ENCODE peak calls at places on chromosomes 4 and X, in nine cellular contexts. L is lower leg skin, F is tibial artery, B is LNCaP clone FGC, Z is neural progenitor cell, P is retinal pigment epithelial cell, X is cardiac fibroblast, A is heart left ventricle, Q is foreskin fibroblast. S is an unnamed sample.

GRCh38 chr4:106222548-106222947 is 93.5 kb downstream of the TBCK start:
- DNase-seq in Z (no peak), A (no peak), B (no peak), X (no peak), P (no peak), L (no peak), Q (no peak), F (no peak), S (no peak)

GRCh38 chr4:142801966-142802365 is 44.1 kb downstream of the INPP4B start:
- DNase-seq in L (peak; percentile 22), X (no peak), A (no peak), F (no peak), B (no peak), P (no peak), Z (no peak), Q (no peak), S (no peak)

GRCh38 chr4:98828801-98829200 is 100.1 kb downstream of the EIF4E start:
- DNase-seq in Z (peak; percentile 45), P (no peak), Q (peak; percentile 18), L (no peak), F (no peak), A (no peak), B (peak; percentile 21), X (peak; percentile 8), S (no peak)

GRCh38 chrX:134601240-134601639 is 57.0 kb downstream of the PLAC1 start:
- DNase-seq in X (peak; percentile 33), Z (no peak), A (no peak), B (no peak), P (no peak), Q (peak; percentile 58), L (no peak), F (no peak), S (peak; percentile 45)

GRCh38 chr4:51885371-51885770 is 42.4 kb downstream of the DCUN1D4 start:
- DNase-seq in B (no peak), X (peak; percentile 59), A (no peak), F (no peak), L (no peak), Q (peak; percentile 45), P (peak; percentile 0), Z (peak; percentile 46), S (peak; percentile 36)

GRCh38 chr4:134024251-134024650 is 177.3 kb downstream of the PABPC4L start:
- DNase-seq in Z (peak; percentile 43), F (no peak), X (peak; percentile 0), P (no peak), L (no peak), B (peak; percentile 36), A (no peak), Q (no peak), S (no peak)

GRCh38 chrX:135977611-135978010 is 3.8 kb upstream of the MMGT1 start:
- DNase-seq in L (no peak), Q (peak; percentile 48), Z (no peak), A (no peak), X (peak; percentile 61), F (no peak), P (no peak), B (peak; percentile 52), S (no peak)

GRCh38 chr4:76547167-76547760 is 112.2 kb downstream of the SHROOM3 start:
- DNase-seq in F (no peak), Z (peak; percentile 87), X (no peak), L (no peak), B (no peak), P (no peak), A (no peak), Q (peak; percentile 49), S (no peak)

GRCh38 chrX:115940888-115941332 is 229.6 kb upstream of the AGTR2 start:
- DNase-seq in F (peak; percentile 26), B (peak; percentile 71), L (no peak), Z (peak; percentile 84), A (peak; percentile 50), P (no peak), Q (no peak), X (peak; percentile 12), S (peak; percentile 77)

GRCh38 chr4:76017056-76017686 is 6.1 kb downstream of the CXCL10 start:
- DNase-seq in B (no peak), P (no peak), F (no peak), L (no peak), X (no peak), A (no peak), Q (no peak), Z (no peak), S (no peak)

GRCh38 chr4:111778543-111778942 is 366.7 kb upstream of the FAM241A start:
- DNase-seq in B (no peak), P (no peak), F (no peak), X (no peak), L (no peak), Q (peak; percentile 38), A (no peak), Z (peak; percentile 31), S (peak; percentile 4)

GRCh38 chr4:40992472-40993298 is 221.7 kb downstream of the APBB2 start:
- DNase-seq in A (no peak), F (no peak), P (peak; percentile 32), Z (no peak), Q (peak; percentile 88), B (no peak), L (no peak), X (peak; percentile 90), S (peak; percentile 78)

GRCh38 chr4:158895797-158896442 is 127.1 kb downstream of the FNIP2 start:
- DNase-seq in A (no peak), L (no peak), P (no peak), Z (peak; percentile 47), Q (peak; percentile 9), F (no peak), B (no peak), X (peak; percentile 53), S (no peak)

GRCh38 chr4:1035510-1035909 is 24.1 kb downstream of the FGFRL1 start:
- DNase-seq in F (no peak), A (no peak), B (no peak), Q (no peak), L (no peak), Z (no peak), P (no peak), X (no peak), S (no peak)

GRCh38 chr4:38894340-38894982 is 26.9 kb downstream of the FAM114A1 start:
- DNase-seq in X (no peak), Q (no peak), Z (no peak), F (no peak), B (no peak), P (no peak), L (no peak), A (no peak), S (no peak)

GRCh38 chr4:2600878-2601277 is 64.4 kb downstream of the FAM193A start:
- DNase-seq in B (no peak), X (no peak), F (no peak), Z (no peak), A (no peak), P (no peak), Q (no peak), L (no peak), S (no peak)

DNA sequence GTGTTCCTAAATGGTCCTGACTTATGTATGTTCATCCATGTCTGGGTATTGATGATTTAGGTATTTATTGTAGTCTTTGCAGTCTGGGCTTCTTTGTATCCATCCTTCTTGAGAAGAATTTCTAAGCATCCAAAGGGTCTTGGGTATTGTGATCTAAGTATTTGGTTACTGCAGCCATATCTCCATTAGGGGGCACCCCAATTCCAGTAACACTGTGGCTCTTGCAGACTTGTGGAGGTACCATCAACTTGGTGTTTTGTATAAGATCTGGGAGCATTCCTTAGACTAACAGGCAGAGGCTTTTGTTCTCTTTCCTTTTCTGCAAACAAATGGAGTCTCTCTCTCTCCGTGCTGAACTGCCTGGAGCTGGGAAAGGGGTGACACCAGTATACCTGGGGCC is 113.7 kb upstream of the NEXMIF start:
- DNase-seq in A (no peak), X (peak; percentile 50), F (no peak), P (no peak), Q (peak; percentile 4), Z (peak; percentile 2), B (peak; percentile 3), L (no peak), S (peak; percentile 30)
- TF ChIP-seq CTCF in A (peak; percentile 13), X (peak; percentile 38), F (no peak), P (peak; percentile 31), Q (no peak), Z (peak; percentile 31), B (peak; percentile 46), L (no peak), S (peak; percentile 29)

GRCh38 chr4:139557506-139558110 is 1.6 kb upstream of the SETD7 start:
- DNase-seq in Z (peak; percentile 34), F (no peak), B (no peak), L (no peak), X (no peak), Q (no peak), P (no peak), A (no peak), S (no peak)
- H3K4me3 ChIP-seq in Z (peak overlapping the region; percentile 59), F (peak overlapping the region; percentile 78), B (peak overlapping the region; percentile 78), L (peak overlapping the region; percentile 74), X (peak overlapping the region; percentile 84), Q (peak overlapping the region; percentile 81), P (peak overlapping the region; percentile 78), A (peak overlapping the region; percentile 94), S (peak overlapping the region; percentile 88)

DNA sequence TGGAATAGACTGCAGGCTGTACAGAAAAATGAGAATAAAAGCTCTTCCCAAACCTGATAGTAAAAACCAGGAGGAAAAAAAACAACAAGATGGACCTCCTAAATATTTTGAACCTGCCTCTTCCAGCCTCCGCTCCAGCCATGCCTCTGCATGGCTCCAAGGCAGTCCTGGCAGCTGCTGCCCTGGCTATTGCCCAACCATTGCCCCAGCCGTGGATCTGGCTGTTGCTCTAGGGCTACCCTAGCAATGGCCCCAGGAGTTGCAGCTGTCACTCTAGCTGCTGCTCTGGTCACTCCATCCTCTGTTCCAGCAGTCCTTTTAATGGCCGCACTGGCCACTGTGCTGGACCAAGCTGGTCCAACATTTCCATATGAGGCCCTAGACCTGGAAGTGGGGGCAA is 1756.0 kb downstream of the C4orf33 start:
- DNase-seq in L (no peak), P (no peak), F (no peak), A (no peak), B (no peak), X (no peak), Q (no peak), Z (no peak), S (no peak)
- TF ChIP-seq CTCF in L (no peak), P (no peak), F (no peak), A (no peak), B (no peak), X (no peak), Q (no peak), Z (no peak), S (no peak)

GRCh38 chrX:118498351-118498750 is 2.7 kb downstream of the DOCK11 start:
- DNase-seq in L (no peak), Z (no peak), B (no peak), X (no peak), Q (no peak), P (no peak), F (no peak), A (no peak), S (no peak)

GRCh38 chrX:118496763-118497079 is 1.1 kb downstream of the DOCK11 start:
- DNase-seq in F (no peak), A (no peak), P (no peak), Z (peak; percentile 21), X (peak; percentile 6), B (no peak), L (no peak), Q (peak; percentile 20), S (no peak)

GRCh38 chrX:118498755-118499154 is 3.1 kb downstream of the DOCK11 start:
- DNase-seq in P (no peak), X (no peak), A (no peak), F (no peak), Q (no peak), Z (no peak), L (no peak), B (no peak), S (no peak)

GRCh38 chrX:118495958-118496762 is 545 bp downstream of the DOCK11 start:
- DNase-seq in X (peak; percentile 33), F (peak; percentile 54), A (peak; percentile 21), Z (peak; percentile 61), Q (peak; percentile 39), P (no peak), B (no peak), L (peak; percentile 29), S (no peak)

GRCh38 chrX:118497180-118497814 is 1.7 kb downstream of the DOCK11 start:
- DNase-seq in Z (no peak), L (no peak), X (no peak), A (no peak), B (no peak), Q (no peak), P (no peak), F (no peak), S (no peak)
- H3K4me3 ChIP-seq in Z (peak overlapping the region; percentile 66), L (no peak overlapping the region), X (no peak overlapping the region), A (peak overlapping the region; percentile 57), B (no peak overlapping the region), Q (peak overlapping the region; percentile 81), P (no peak overlapping the region), F (peak overlapping the region; percentile 92), S (peak overlapping the region; percentile 84)